ENCODE peak calls at places on chromosome 13, in four cellular contexts. K, H, X and L are unnamed samples.

GRCh38 chr13:51282322-51282721 is 57.2 kb upstream of the SERPINE3 start:
- DNase-seq in X (no peak), K (no peak), H (peak), L (no peak)

GRCh38 chr13:66138172-66138811 is 1091.8 kb downstream of the PCDH9 start:
- DNase-seq in X (no peak), H (no peak), K (no peak), L (no peak)

GRCh38 chr13:99589575-99589974 is 88.3 kb downstream of the TM9SF2 start:
- DNase-seq in K (no peak), H (no peak), X (no peak), L (no peak)

GRCh38 chr13:92500192-92500591 is 726.4 kb upstream of the GPC6 start:
- DNase-seq in H (peak), X (no peak), K (no peak), L (no peak)

GRCh38 chr13:99085139-99085845 is 107.4 kb upstream of the DOCK9 start:
- DNase-seq in X (peak), H (peak), K (no peak), L (peak)

GRCh38 chr13:98940325-98940724 is 37.5 kb downstream of the DOCK9 start:
- DNase-seq in H (no peak), X (no peak), K (no peak), L (no peak)

GRCh38 chr13:73622375-73622774 is 511.8 kb downstream of the KLF12 start:
- DNase-seq in K (no peak), X (no peak), H (no peak), L (no peak)

GRCh38 chr13:94329754-94330551 is 149.5 kb downstream of the DCT start:
- DNase-seq in H (no peak), K (peak), X (peak), L (peak)

GRCh38 chr13:24407844-24408243 is 98.5 kb downstream of the C1QTNF9 start:
- DNase-seq in H (no peak), X (no peak), K (no peak), L (no peak)

GRCh38 chr13:109924376-109924775 is 138.0 kb upstream of the IRS2 start:
- DNase-seq in X (no peak), K (no peak), H (no peak), L (no peak)

GRCh38 chr13:72643339-72643989 is 84.0 kb downstream of the MZT1 start:
- DNase-seq in H (peak), X (no peak), K (peak), L (peak)

GRCh38 chr13:45851171-45851889 is at the start of gene SIAH3:
- DNase-seq in H (peak), K (no peak), X (no peak), L (peak)

GRCh38 chr13:42405665-42406390 is 133.9 kb downstream of the AKAP11 start:
- DNase-seq in K (peak), X (no peak), H (no peak), L (peak)

GRCh38 chr13:102045713-102046112 is 356.1 kb downstream of the FGF14 start:
- DNase-seq in K (no peak), X (no peak), H (peak), L (no peak)

GRCh38 chr13:79770056-79770455 is 289.1 kb downstream of the NDFIP2 start:
- DNase-seq in H (no peak), K (no peak), X (no peak), L (no peak)

GRCh38 chr13:22489771-22490170 is 691.0 kb upstream of the SGCG start:
- DNase-seq in K (no peak), X (no peak), H (no peak), L (no peak)

GRCh38 chr13:76609643-76610042 is 276.6 kb downstream of the KCTD12 start:
- DNase-seq in H (no peak), X (no peak), K (no peak), L (no peak)

GRCh38 chr13:26219726-26220125 is 2.4 kb downstream of the RNF6 start:
- DNase-seq in K (peak), H (no peak), X (no peak), L (peak)

GRCh38 chr13:49997935-49998334 is 1.1 kb downstream of the TRIM13 start:
- DNase-seq in X (no peak), K (no peak), H (no peak), L (peak)

GRCh38 chr13:101490400-101491015 is 38.0 kb downstream of the ITGBL1 start:
- DNase-seq in K (no peak), H (no peak), X (no peak), L (peak)

GRCh38 chr13:94154362-94154761 is 325.1 kb downstream of the DCT start:
- DNase-seq in X (no peak), H (peak), K (peak), L (peak)

GRCh38 chr13:53015971-53016370 is 12.6 kb upstream of the OLFM4 start:
- DNase-seq in X (no peak), K (no peak), H (no peak), L (no peak)

GRCh38 chr13:76861859-76862258 is 24.3 kb downstream of the KCTD12 start:
- DNase-seq in H (peak), K (no peak), X (no peak), L (no peak)

GRCh38 chr13:39364797-39365468 is 238.1 kb downstream of the LHFPL6 start:
- DNase-seq in K (peak), H (no peak), X (no peak), L (peak)

GRCh38 chr13:32731074-32731473 is 144.8 kb downstream of the PDS5B start:
- DNase-seq in H (no peak), X (no peak), K (no peak), L (no peak)
- H3K27ac ChIP-seq in H (no peak), X (no peak), K (no peak), L (peak)

GRCh38 chr13:106714271-106714670 is 146.3 kb upstream of the ARGLU1 start:
- DNase-seq in X (no peak), H (no peak), K (no peak), L (no peak)

GRCh38 chr13:106709509-106709908 is 141.6 kb upstream of the ARGLU1 start:
- DNase-seq in X (no peak), H (no peak), K (no peak), L (no peak)

GRCh38 chr13:106710267-106710666 is 142.3 kb upstream of the ARGLU1 start:
- DNase-seq in X (no peak), K (no peak), H (no peak), L (no peak)
- H3K4me3 ChIP-seq in X (no peak), K (no peak), H (no peak), L (no peak)

GRCh38 chr13:112903606-112904195 is 65.3 kb upstream of the MCF2L start:
- DNase-seq in H (peak), X (no peak), K (no peak), L (no peak)

GRCh38 chr13:112902669-112903068 is 66.3 kb upstream of the MCF2L start:
- DNase-seq in X (no peak), K (no peak), H (peak), L (no peak)

GRCh38 chr13:112903071-112903577 is 65.9 kb upstream of the MCF2L start:
- DNase-seq in H (peak), K (no peak), X (no peak), L (no peak)

GRCh38 chr13:112900691-112901091 is 68.3 kb upstream of the MCF2L start:
- DNase-seq in H (peak), X (no peak), K (no peak), L (no peak)

DNA sequence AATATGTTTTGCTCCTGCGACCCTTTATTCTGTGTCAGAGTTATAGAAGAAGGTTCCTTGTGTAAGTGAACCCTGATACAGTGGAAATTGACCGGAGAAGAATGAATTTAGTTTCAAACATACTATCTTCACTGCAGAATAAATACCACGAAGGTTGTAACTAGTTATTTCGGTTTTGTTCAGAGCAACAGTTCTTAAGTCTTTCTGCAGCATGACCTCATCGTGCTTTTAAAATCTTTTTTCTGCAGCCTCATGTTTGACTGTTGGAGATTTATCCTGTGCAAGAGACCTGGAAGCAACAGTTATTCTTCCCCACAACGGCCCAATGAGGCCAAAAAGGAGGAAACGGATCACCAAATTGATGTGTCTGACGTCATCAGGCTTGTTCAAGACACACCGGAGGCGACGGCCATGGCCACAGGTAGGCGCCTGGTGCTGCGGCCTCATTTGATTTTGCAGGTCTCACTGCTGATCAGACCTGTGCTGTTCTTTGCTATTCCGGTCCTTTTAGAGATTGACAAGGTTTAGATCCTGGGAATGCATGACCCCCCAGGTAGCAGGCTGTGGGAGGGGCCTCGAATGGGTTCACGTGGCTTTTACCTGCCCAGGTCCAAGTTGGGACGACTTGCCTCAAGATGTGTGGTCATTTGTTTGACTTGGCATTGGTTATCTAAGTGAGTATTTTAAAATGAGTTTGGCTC is 66.9 kb upstream of the MCF2L start:
- DNase-seq in H (peak), X (no peak), K (no peak), L (no peak)
- H3K27ac ChIP-seq in H (no peak), X (no peak), K (no peak), L (no peak)

DNA sequence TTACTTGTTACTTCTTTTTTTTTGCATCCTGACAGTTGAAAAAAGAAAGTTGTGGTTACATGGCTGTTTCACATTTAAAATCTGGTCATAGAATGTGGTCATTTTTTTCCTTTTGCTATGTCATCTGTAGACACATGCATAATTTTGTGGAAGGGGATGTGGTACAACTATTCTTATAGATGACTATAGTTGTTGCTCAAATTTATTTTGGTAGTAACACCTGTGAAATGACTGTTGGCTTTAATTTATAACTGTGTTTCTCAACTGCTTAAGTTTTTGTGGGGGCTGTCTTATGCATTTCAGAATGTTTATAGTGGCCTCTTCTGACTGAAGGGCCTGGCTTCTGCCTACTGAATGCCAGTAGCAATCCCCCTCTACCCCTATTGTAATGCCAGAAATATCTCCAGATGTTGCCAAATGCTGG is 130.5 kb downstream of the PAN3 start:
- DNase-seq in X (no peak), H (no peak), K (no peak), L (no peak)
- H3K4me3 ChIP-seq in X (no peak), H (no peak), K (no peak), L (no peak)

GRCh38 chr13:40403509-40404241 is 262.8 kb downstream of the FOXO1 start:
- DNase-seq in X (no peak), K (no peak), H (no peak), L (no peak)
- H3K27ac ChIP-seq in X (peak), K (no peak), H (no peak), L (no peak)